ENCODE peak calls at places on chromosomes 6 and 20, in eight cellular contexts. One of them, this sample, is unnamed.

GRCh38 chr20:47152078-47152477 is 204.4 kb downstream of the ZMYND8 start:
- DNase-seq in retina: no peak
- DNase-seq in NCI-H1092 treated with DMSO at 0.1 percent for 48 hours: no peak
- DNase-seq in heart right ventricle: no peak
- DNase-seq in HEK293T: no peak
- DNase-seq in activated CD8-positive, alpha-beta memory T cell treated with anti-CD3 and anti-CD28 coated beads, Interleukin-2, amount 10 ng/mL, durations not matched to agents 7 days and 5 days: no peak
- DNase-seq in NCI-H774: no peak
- DNase-seq in cardiac septum: no peak
- DNase-seq in this sample: no peak

GRCh38 chr20:39799366-39799965 is 837.3 kb downstream of the DHX35 start:
- DNase-seq in retina: no peak
- DNase-seq in NCI-H1092 treated with DMSO at 0.1 percent for 48 hours: no peak
- DNase-seq in heart right ventricle: no peak
- DNase-seq in HEK293T: no peak
- DNase-seq in activated CD8-positive, alpha-beta memory T cell treated with anti-CD3 and anti-CD28 coated beads, Interleukin-2, amount 10 ng/mL, durations not matched to agents 7 days and 5 days: no peak
- DNase-seq in NCI-H774: no peak
- DNase-seq in cardiac septum: no peak
- DNase-seq in this sample: no peak

GRCh38 chr6:168102093-168102985 is 23.3 kb upstream of the FRMD1 start:
- DNase-seq in retina: no peak
- DNase-seq in NCI-H1092 treated with DMSO at 0.1 percent for 48 hours: peak
- DNase-seq in heart right ventricle: no peak
- DNase-seq in HEK293T: no peak
- DNase-seq in activated CD8-positive, alpha-beta memory T cell treated with anti-CD3 and anti-CD28 coated beads, Interleukin-2, amount 10 ng/mL, durations not matched to agents 7 days and 5 days: no peak
- DNase-seq in NCI-H774: peak
- DNase-seq in cardiac septum: no peak
- DNase-seq in this sample: no peak

GRCh38 chr20:37528442-37529213 is 952 bp upstream of the BLCAP start:
- DNase-seq in retina: no peak
- DNase-seq in NCI-H1092 treated with DMSO at 0.1 percent for 48 hours: no peak
- DNase-seq in heart right ventricle: no peak
- DNase-seq in HEK293T: no peak
- DNase-seq in activated CD8-positive, alpha-beta memory T cell treated with anti-CD3 and anti-CD28 coated beads, Interleukin-2, amount 10 ng/mL, durations not matched to agents 7 days and 5 days: peak
- DNase-seq in NCI-H774: no peak
- DNase-seq in cardiac septum: no peak
- DNase-seq in this sample: no peak

GRCh38 chr20:881051-881820 is 34.9 kb downstream of the ANGPT4 start:
- DNase-seq in retina: no peak
- DNase-seq in NCI-H1092 treated with DMSO at 0.1 percent for 48 hours: no peak
- DNase-seq in heart right ventricle: no peak
- DNase-seq in HEK293T: no peak
- DNase-seq in activated CD8-positive, alpha-beta memory T cell treated with anti-CD3 and anti-CD28 coated beads, Interleukin-2, amount 10 ng/mL, durations not matched to agents 7 days and 5 days: peak
- DNase-seq in NCI-H774: no peak
- DNase-seq in cardiac septum: no peak
- DNase-seq in this sample: peak

GRCh38 chr6:15500901-15501805 is 161.7 kb downstream of the DTNBP1 start:
- DNase-seq in retina: peak
- DNase-seq in NCI-H1092 treated with DMSO at 0.1 percent for 48 hours: no peak
- DNase-seq in heart right ventricle: no peak
- DNase-seq in HEK293T: no peak
- DNase-seq in activated CD8-positive, alpha-beta memory T cell treated with anti-CD3 and anti-CD28 coated beads, Interleukin-2, amount 10 ng/mL, durations not matched to agents 7 days and 5 days: no peak
- DNase-seq in NCI-H774: no peak
- DNase-seq in cardiac septum: peak
- DNase-seq in this sample: no peak

GRCh38 chr6:103587722-103588121 is 1272.0 kb downstream of the HACE1 start:
- DNase-seq in retina: no peak
- DNase-seq in NCI-H1092 treated with DMSO at 0.1 percent for 48 hours: no peak
- DNase-seq in heart right ventricle: no peak
- DNase-seq in HEK293T: no peak
- DNase-seq in activated CD8-positive, alpha-beta memory T cell treated with anti-CD3 and anti-CD28 coated beads, Interleukin-2, amount 10 ng/mL, durations not matched to agents 7 days and 5 days: no peak
- DNase-seq in NCI-H774: no peak
- DNase-seq in cardiac septum: no peak
- DNase-seq in this sample: no peak

GRCh38 chr20:56386219-56386618 is 5.8 kb downstream of the AURKA start:
- DNase-seq in retina: no peak
- DNase-seq in NCI-H1092 treated with DMSO at 0.1 percent for 48 hours: no peak
- DNase-seq in heart right ventricle: no peak
- DNase-seq in HEK293T: no peak
- DNase-seq in activated CD8-positive, alpha-beta memory T cell treated with anti-CD3 and anti-CD28 coated beads, Interleukin-2, amount 10 ng/mL, durations not matched to agents 7 days and 5 days: no peak
- DNase-seq in NCI-H774: no peak
- DNase-seq in cardiac septum: no peak
- DNase-seq in this sample: no peak

GRCh38 chr20:38932457-38933120 is 6.4 kb downstream of the FAM83D start:
- DNase-seq in retina: no peak
- DNase-seq in NCI-H1092 treated with DMSO at 0.1 percent for 48 hours: no peak
- DNase-seq in heart right ventricle: no peak
- DNase-seq in HEK293T: no peak
- DNase-seq in activated CD8-positive, alpha-beta memory T cell treated with anti-CD3 and anti-CD28 coated beads, Interleukin-2, amount 10 ng/mL, durations not matched to agents 7 days and 5 days: no peak
- DNase-seq in NCI-H774: no peak
- DNase-seq in cardiac septum: peak
- DNase-seq in this sample: no peak

GRCh38 chr20:41034239-41034638 is 5.6 kb downstream of the TOP1 start:
- DNase-seq in retina: no peak
- DNase-seq in NCI-H1092 treated with DMSO at 0.1 percent for 48 hours: no peak
- DNase-seq in heart right ventricle: no peak
- DNase-seq in HEK293T: no peak
- DNase-seq in activated CD8-positive, alpha-beta memory T cell treated with anti-CD3 and anti-CD28 coated beads, Interleukin-2, amount 10 ng/mL, durations not matched to agents 7 days and 5 days: no peak
- DNase-seq in NCI-H774: no peak
- DNase-seq in cardiac septum: no peak
- DNase-seq in this sample: no peak

GRCh38 chr6:141421378-141421777 is 711.3 kb upstream of the GJE1 start:
- DNase-seq in retina: no peak
- DNase-seq in NCI-H1092 treated with DMSO at 0.1 percent for 48 hours: no peak
- DNase-seq in heart right ventricle: no peak
- DNase-seq in HEK293T: no peak
- DNase-seq in activated CD8-positive, alpha-beta memory T cell treated with anti-CD3 and anti-CD28 coated beads, Interleukin-2, amount 10 ng/mL, durations not matched to agents 7 days and 5 days: no peak
- DNase-seq in NCI-H774: no peak
- DNase-seq in cardiac septum: no peak
- DNase-seq in this sample: no peak

GRCh38 chr20:33392016-33392415 is 9.3 kb downstream of the CDK5RAP1 start:
- DNase-seq in retina: no peak
- DNase-seq in NCI-H1092 treated with DMSO at 0.1 percent for 48 hours: no peak
- DNase-seq in heart right ventricle: no peak
- DNase-seq in HEK293T: no peak
- DNase-seq in activated CD8-positive, alpha-beta memory T cell treated with anti-CD3 and anti-CD28 coated beads, Interleukin-2, amount 10 ng/mL, durations not matched to agents 7 days and 5 days: no peak
- DNase-seq in NCI-H774: no peak
- DNase-seq in cardiac septum: no peak
- DNase-seq in this sample: no peak

GRCh38 chr20:19850190-19850533 is 92.1 kb downstream of the RIN2 start:
- DNase-seq in retina: peak
- DNase-seq in NCI-H1092 treated with DMSO at 0.1 percent for 48 hours: no peak
- DNase-seq in heart right ventricle: peak
- DNase-seq in HEK293T: no peak
- DNase-seq in activated CD8-positive, alpha-beta memory T cell treated with anti-CD3 and anti-CD28 coated beads, Interleukin-2, amount 10 ng/mL, durations not matched to agents 7 days and 5 days: no peak
- DNase-seq in NCI-H774: no peak
- DNase-seq in cardiac septum: no peak
- DNase-seq in this sample: no peak

GRCh38 chr6:39388526-39389371 is 66.2 kb upstream of the KCNK16 start:
- DNase-seq in retina: no peak
- DNase-seq in NCI-H1092 treated with DMSO at 0.1 percent for 48 hours: no peak
- DNase-seq in heart right ventricle: no peak
- DNase-seq in HEK293T: no peak
- DNase-seq in activated CD8-positive, alpha-beta memory T cell treated with anti-CD3 and anti-CD28 coated beads, Interleukin-2, amount 10 ng/mL, durations not matched to agents 7 days and 5 days: no peak
- DNase-seq in NCI-H774: no peak
- DNase-seq in cardiac septum: no peak
- DNase-seq in this sample: no peak